ENCODE peak calls at places on chromosomes 3 and 15, in nine cellular contexts. One of them, this sample, is unnamed.

GRCh38 chr3:186165331-186165730 is 56.4 kb upstream of the ETV5 start:
- DNase-seq in AG10803: no peak
- DNase-seq in effector memory CD4-positive, alpha-beta T cell: no peak
- DNase-seq in fibroblast of the conjunctiva: no peak
- DNase-seq in T-helper 2 cell: no peak
- DNase-seq in neuronal stem cell: no peak
- DNase-seq in psoas muscle: no peak
- DNase-seq in GM06990: no peak
- DNase-seq in left kidney: no peak
- DNase-seq in this sample: no peak

GRCh38 chr3:184525337-184526157 is 36.0 kb upstream of the EPHB3 start:
- DNase-seq in AG10803: no peak
- DNase-seq in effector memory CD4-positive, alpha-beta T cell: no peak
- DNase-seq in fibroblast of the conjunctiva: no peak
- DNase-seq in T-helper 2 cell: no peak
- DNase-seq in neuronal stem cell: peak; percentile 45
- DNase-seq in psoas muscle: no peak
- DNase-seq in GM06990: no peak
- DNase-seq in left kidney: peak; percentile 64
- DNase-seq in this sample: no peak

GRCh38 chr3:22399566-22399965 is 648.6 kb upstream of the ZNF385D start:
- DNase-seq in AG10803: peak; percentile 51
- DNase-seq in effector memory CD4-positive, alpha-beta T cell: no peak
- DNase-seq in fibroblast of the conjunctiva: peak; percentile 78
- DNase-seq in T-helper 2 cell: no peak
- DNase-seq in neuronal stem cell: no peak
- DNase-seq in psoas muscle: no peak
- DNase-seq in GM06990: no peak
- DNase-seq in left kidney: no peak
- DNase-seq in this sample: no peak

GRCh38 chr15:73994912-73995622 is 551 bp downstream of the PML start:
- DNase-seq in AG10803: peak; percentile 28
- DNase-seq in effector memory CD4-positive, alpha-beta T cell: no peak
- DNase-seq in fibroblast of the conjunctiva: no peak
- DNase-seq in T-helper 2 cell: no peak
- DNase-seq in neuronal stem cell: no peak
- DNase-seq in psoas muscle: peak; percentile 39
- DNase-seq in GM06990: no peak
- DNase-seq in left kidney: peak; percentile 41
- DNase-seq in this sample: no peak

GRCh38 chr15:99212401-99212800 is 37.0 kb downstream of the TTC23 start:
- DNase-seq in AG10803: peak; percentile 9
- DNase-seq in effector memory CD4-positive, alpha-beta T cell: no peak
- DNase-seq in fibroblast of the conjunctiva: no peak
- DNase-seq in T-helper 2 cell: no peak
- DNase-seq in neuronal stem cell: no peak
- DNase-seq in psoas muscle: peak; percentile 40
- DNase-seq in GM06990: no peak
- DNase-seq in left kidney: no peak
- DNase-seq in this sample: no peak

GRCh38 chr3:107206945-107207344 is 170.3 kb upstream of the CCDC54 start:
- DNase-seq in AG10803: no peak
- DNase-seq in effector memory CD4-positive, alpha-beta T cell: no peak
- DNase-seq in fibroblast of the conjunctiva: no peak
- DNase-seq in T-helper 2 cell: no peak
- DNase-seq in neuronal stem cell: no peak
- DNase-seq in psoas muscle: no peak
- DNase-seq in GM06990: no peak
- DNase-seq in left kidney: no peak
- DNase-seq in this sample: no peak

GRCh38 chr3:147318900-147319299 is 87.4 kb downstream of the ZIC4 start:
- DNase-seq in AG10803: no peak
- DNase-seq in effector memory CD4-positive, alpha-beta T cell: no peak
- DNase-seq in fibroblast of the conjunctiva: no peak
- DNase-seq in T-helper 2 cell: no peak
- DNase-seq in neuronal stem cell: no peak
- DNase-seq in psoas muscle: no peak
- DNase-seq in GM06990: no peak
- DNase-seq in left kidney: peak; percentile 7
- DNase-seq in this sample: no peak

GRCh38 chr3:146271180-146271579 is 20.3 kb upstream of the PLSCR4 start:
- DNase-seq in AG10803: no peak
- DNase-seq in effector memory CD4-positive, alpha-beta T cell: no peak
- DNase-seq in fibroblast of the conjunctiva: no peak
- DNase-seq in T-helper 2 cell: no peak
- DNase-seq in neuronal stem cell: no peak
- DNase-seq in psoas muscle: no peak
- DNase-seq in GM06990: no peak
- DNase-seq in left kidney: no peak
- DNase-seq in this sample: no peak

GRCh38 chr3:184801241-184801640 is 10.7 kb upstream of the VPS8 start:
- DNase-seq in AG10803: peak; percentile 43
- DNase-seq in effector memory CD4-positive, alpha-beta T cell: no peak
- DNase-seq in fibroblast of the conjunctiva: no peak
- DNase-seq in T-helper 2 cell: no peak
- DNase-seq in neuronal stem cell: no peak
- DNase-seq in psoas muscle: no peak
- DNase-seq in GM06990: no peak
- DNase-seq in left kidney: no peak
- DNase-seq in this sample: no peak

GRCh38 chr3:174619244-174619643 is 239.9 kb upstream of the NAALADL2 start:
- DNase-seq in AG10803: no peak
- DNase-seq in effector memory CD4-positive, alpha-beta T cell: no peak
- DNase-seq in fibroblast of the conjunctiva: no peak
- DNase-seq in T-helper 2 cell: no peak
- DNase-seq in neuronal stem cell: no peak
- DNase-seq in psoas muscle: no peak
- DNase-seq in GM06990: no peak
- DNase-seq in left kidney: no peak
- DNase-seq in this sample: no peak

GRCh38 chr15:58748787-58749531 is 548 bp downstream of the ADAM10 start:
- DNase-seq in AG10803: peak; percentile 42
- DNase-seq in effector memory CD4-positive, alpha-beta T cell: no peak
- DNase-seq in fibroblast of the conjunctiva: no peak
- DNase-seq in T-helper 2 cell: peak; percentile 27
- DNase-seq in neuronal stem cell: peak; percentile 62
- DNase-seq in psoas muscle: peak; percentile 49
- DNase-seq in GM06990: peak; percentile 70
- DNase-seq in left kidney: peak; percentile 85
- DNase-seq in this sample: peak; percentile 76

GRCh38 chr15:60994842-60995495 is 234.1 kb downstream of the RORA start:
- DNase-seq in AG10803: no peak
- DNase-seq in effector memory CD4-positive, alpha-beta T cell: no peak
- DNase-seq in fibroblast of the conjunctiva: no peak
- DNase-seq in T-helper 2 cell: no peak
- DNase-seq in neuronal stem cell: no peak
- DNase-seq in psoas muscle: no peak
- DNase-seq in GM06990: no peak
- DNase-seq in left kidney: peak; percentile 43
- DNase-seq in this sample: no peak

GRCh38 chr15:25088261-25088790 is 133.5 kb downstream of the SNRPN start:
- DNase-seq in AG10803: no peak
- DNase-seq in effector memory CD4-positive, alpha-beta T cell: no peak
- DNase-seq in fibroblast of the conjunctiva: no peak
- DNase-seq in T-helper 2 cell: no peak
- DNase-seq in neuronal stem cell: no peak
- DNase-seq in psoas muscle: no peak
- DNase-seq in GM06990: no peak
- DNase-seq in left kidney: no peak
- DNase-seq in this sample: no peak

GRCh38 chr3:14801031-14801430 is 17.7 kb upstream of the FGD5 start:
- DNase-seq in AG10803: no peak
- DNase-seq in effector memory CD4-positive, alpha-beta T cell: no peak
- DNase-seq in fibroblast of the conjunctiva: no peak
- DNase-seq in T-helper 2 cell: no peak
- DNase-seq in neuronal stem cell: no peak
- DNase-seq in psoas muscle: no peak
- DNase-seq in GM06990: no peak
- DNase-seq in left kidney: no peak
- DNase-seq in this sample: no peak

GRCh38 chr3:189714991-189715961 is 84.1 kb downstream of the TP63 start:
- DNase-seq in AG10803: peak; percentile 88
- DNase-seq in effector memory CD4-positive, alpha-beta T cell: no peak
- DNase-seq in fibroblast of the conjunctiva: peak; percentile 49
- DNase-seq in T-helper 2 cell: no peak
- DNase-seq in neuronal stem cell: no peak
- DNase-seq in psoas muscle: no peak
- DNase-seq in GM06990: peak; percentile 34
- DNase-seq in left kidney: peak; percentile 18
- DNase-seq in this sample: no peak

GRCh38 chr15:99410477-99410876 is 155.3 kb upstream of the MEF2A start:
- DNase-seq in AG10803: no peak
- DNase-seq in effector memory CD4-positive, alpha-beta T cell: no peak
- DNase-seq in fibroblast of the conjunctiva: no peak
- DNase-seq in T-helper 2 cell: no peak
- DNase-seq in neuronal stem cell: no peak
- DNase-seq in psoas muscle: no peak
- DNase-seq in GM06990: no peak
- DNase-seq in left kidney: no peak
- DNase-seq in this sample: no peak

GRCh38 chr15:92708635-92709034 is 53.1 kb upstream of the FAM174B start:
- DNase-seq in AG10803: no peak
- DNase-seq in effector memory CD4-positive, alpha-beta T cell: no peak
- DNase-seq in fibroblast of the conjunctiva: no peak
- DNase-seq in T-helper 2 cell: no peak
- DNase-seq in neuronal stem cell: no peak
- DNase-seq in psoas muscle: no peak
- DNase-seq in GM06990: no peak
- DNase-seq in left kidney: no peak
- DNase-seq in this sample: no peak

GRCh38 chr3:111769110-111769509 is 90.0 kb upstream of the PHLDB2 start:
- DNase-seq in AG10803: no peak
- DNase-seq in effector memory CD4-positive, alpha-beta T cell: no peak
- DNase-seq in fibroblast of the conjunctiva: no peak
- DNase-seq in T-helper 2 cell: no peak
- DNase-seq in neuronal stem cell: no peak
- DNase-seq in psoas muscle: no peak
- DNase-seq in GM06990: no peak
- DNase-seq in left kidney: no peak
- DNase-seq in this sample: no peak

GRCh38 chr3:39980781-39981180 is 171.4 kb downstream of the MYRIP start:
- DNase-seq in AG10803: no peak
- DNase-seq in effector memory CD4-positive, alpha-beta T cell: no peak
- DNase-seq in fibroblast of the conjunctiva: no peak
- DNase-seq in T-helper 2 cell: no peak
- DNase-seq in neuronal stem cell: no peak
- DNase-seq in psoas muscle: no peak
- DNase-seq in GM06990: no peak
- DNase-seq in left kidney: no peak
- DNase-seq in this sample: no peak

GRCh38 chr3:189655617-189656016 is 24.4 kb downstream of the TP63 start:
- DNase-seq in AG10803: no peak
- DNase-seq in effector memory CD4-positive, alpha-beta T cell: no peak
- DNase-seq in fibroblast of the conjunctiva: no peak
- DNase-seq in T-helper 2 cell: no peak
- DNase-seq in neuronal stem cell: no peak
- DNase-seq in psoas muscle: no peak
- DNase-seq in GM06990: peak; percentile 48
- DNase-seq in left kidney: no peak
- DNase-seq in this sample: no peak

GRCh38 chr15:68366314-68366713 is 65.6 kb downstream of the ITGA11 start:
- DNase-seq in AG10803: no peak
- DNase-seq in effector memory CD4-positive, alpha-beta T cell: no peak
- DNase-seq in fibroblast of the conjunctiva: no peak
- DNase-seq in T-helper 2 cell: no peak
- DNase-seq in neuronal stem cell: no peak
- DNase-seq in psoas muscle: no peak
- DNase-seq in GM06990: no peak
- DNase-seq in left kidney: peak; percentile 54
- DNase-seq in this sample: no peak

GRCh38 chr15:77094397-77095030 is 23.6 kb upstream of the TSPAN3 start:
- DNase-seq in AG10803: no peak
- DNase-seq in effector memory CD4-positive, alpha-beta T cell: no peak
- DNase-seq in fibroblast of the conjunctiva: no peak
- DNase-seq in T-helper 2 cell: no peak
- DNase-seq in neuronal stem cell: no peak
- DNase-seq in psoas muscle: no peak
- DNase-seq in GM06990: no peak
- DNase-seq in left kidney: no peak
- DNase-seq in this sample: no peak